ENCODE peak calls at places on chromosomes 1 and 21, in four cellular contexts. One of them, this sample, is unnamed.

GRCh38 chr1:64129708-64130107 is 73.7 kb upstream of the UBE2U start:
- DNase-seq in GM12878: no peak
- DNase-seq in K562: no peak
- DNase-seq in HepG2: no peak
- DNase-seq in this sample: no peak

GRCh38 chr1:46699670-46700069 is 19.2 kb downstream of the EFCAB14 start:
- DNase-seq in GM12878: no peak
- DNase-seq in K562: no peak
- DNase-seq in HepG2: no peak
- DNase-seq in this sample: no peak

GRCh38 chr1:112997781-112998180 is 41.8 kb upstream of the SLC16A1 start:
- DNase-seq in GM12878: no peak
- DNase-seq in K562: no peak
- DNase-seq in HepG2: no peak
- DNase-seq in this sample: no peak

GRCh38 chr1:25924454-25924853 is 18.2 kb upstream of the STMN1 start:
- DNase-seq in GM12878: no peak
- DNase-seq in K562: no peak
- DNase-seq in HepG2: no peak
- DNase-seq in this sample: no peak

GRCh38 chr1:225508538-225509375 is 80.9 kb upstream of the LBR start:
- DNase-seq in GM12878: no peak
- DNase-seq in K562: peak; percentile 30
- DNase-seq in HepG2: peak; percentile 89
- DNase-seq in this sample: no peak

GRCh38 chr21:42844411-42845113 is 34.8 kb downstream of the WDR4 start:
- DNase-seq in GM12878: no peak
- DNase-seq in K562: no peak
- DNase-seq in HepG2: no peak
- DNase-seq in this sample: peak; percentile 9

GRCh38 chr21:34811368-34811767 is 142.6 kb downstream of the CLIC6 start:
- DNase-seq in GM12878: no peak
- DNase-seq in K562: no peak
- DNase-seq in HepG2: no peak
- DNase-seq in this sample: no peak

GRCh38 chr1:152048641-152048970 is 11.8 kb upstream of the S100A11 start:
- DNase-seq in GM12878: no peak
- DNase-seq in K562: no peak
- DNase-seq in HepG2: no peak
- DNase-seq in this sample: no peak

GRCh38 chr1:212721388-212722247 is 22.0 kb upstream of the BATF3 start:
- DNase-seq in GM12878: no peak
- DNase-seq in K562: peak; percentile 64
- DNase-seq in HepG2: peak; percentile 92
- DNase-seq in this sample: no peak

GRCh38 chr1:185632659-185633428 is 101.3 kb upstream of the HMCN1 start:
- DNase-seq in GM12878: no peak
- DNase-seq in K562: no peak
- DNase-seq in HepG2: no peak
- DNase-seq in this sample: no peak

GRCh38 chr1:113459279-113459678 is 69.0 kb downstream of the MAGI3 start:
- DNase-seq in GM12878: no peak
- DNase-seq in K562: no peak
- DNase-seq in HepG2: no peak
- DNase-seq in this sample: no peak

GRCh38 chr1:111030590-111030989 is 66.9 kb upstream of the LRIF1 start:
- DNase-seq in GM12878: peak; percentile 45
- DNase-seq in K562: peak; percentile 83
- DNase-seq in HepG2: peak; percentile 65
- DNase-seq in this sample: peak; percentile 54

GRCh38 chr1:65429806-65430205 is 9.3 kb downstream of the LEPR start:
- DNase-seq in GM12878: no peak
- DNase-seq in K562: no peak
- DNase-seq in HepG2: no peak
- DNase-seq in this sample: no peak

GRCh38 chr1:39499668-39500067 is 8.2 kb downstream of the BMP8A start:
- DNase-seq in GM12878: no peak
- DNase-seq in K562: no peak
- DNase-seq in HepG2: peak; percentile 24
- DNase-seq in this sample: no peak

GRCh38 chr1:92503926-92504750 is 17.4 kb upstream of the GFI1 start:
- DNase-seq in GM12878: no peak
- DNase-seq in K562: no peak
- DNase-seq in HepG2: no peak
- DNase-seq in this sample: no peak

GRCh38 chr1:220680085-220680687 is 10.0 kb upstream of the C1orf115 start:
- DNase-seq in GM12878: no peak
- DNase-seq in K562: peak; percentile 53
- DNase-seq in HepG2: peak; percentile 42
- DNase-seq in this sample: no peak

GRCh38 chr21:36723371-36723881 is 24.5 kb downstream of the SIM2 start:
- DNase-seq in GM12878: no peak
- DNase-seq in K562: no peak
- DNase-seq in HepG2: no peak
- DNase-seq in this sample: no peak

GRCh38 chr1:226743259-226743658 is 4.2 kb upstream of the ITPKB start:
- DNase-seq in GM12878: no peak
- DNase-seq in K562: no peak
- DNase-seq in HepG2: no peak
- DNase-seq in this sample: no peak

GRCh38 chr1:95013948-95014574 is 58.7 kb downstream of the ALG14 start:
- DNase-seq in GM12878: no peak
- DNase-seq in K562: no peak
- DNase-seq in HepG2: peak; percentile 92
- DNase-seq in this sample: no peak

GRCh38 chr21:30354308-30355005 is 6.1 kb upstream of the KRTAP23-1 start:
- DNase-seq in GM12878: no peak
- DNase-seq in K562: no peak
- DNase-seq in HepG2: no peak
- DNase-seq in this sample: no peak

GRCh38 chr1:93437976-93438605 is 9.8 kb upstream of the FNBP1L start:
- DNase-seq in GM12878: no peak
- DNase-seq in K562: peak; percentile 52
- DNase-seq in HepG2: peak; percentile 49
- DNase-seq in this sample: no peak

GRCh38 chr1:52520149-52520548 is 32.7 kb downstream of the TUT4 start:
- DNase-seq in GM12878: no peak
- DNase-seq in K562: no peak
- DNase-seq in HepG2: no peak
- DNase-seq in this sample: no peak

GRCh38 chr1:5644281-5645134 is 347.7 kb downstream of the NPHP4 start:
- DNase-seq in GM12878: no peak
- DNase-seq in K562: no peak
- DNase-seq in HepG2: no peak
- DNase-seq in this sample: no peak

GRCh38 chr1:52153898-52154297 is 12.0 kb downstream of the ZFYVE9 start:
- DNase-seq in GM12878: no peak
- DNase-seq in K562: no peak
- DNase-seq in HepG2: no peak
- DNase-seq in this sample: no peak

GRCh38 chr1:178575611-178576331 is 62.9 kb downstream of the TEX35 start:
- DNase-seq in GM12878: peak; percentile 19
- DNase-seq in K562: no peak
- DNase-seq in HepG2: no peak
- DNase-seq in this sample: no peak

GRCh38 chr1:213297021-213297420 is 246.0 kb downstream of the RPS6KC1 start:
- DNase-seq in GM12878: no peak
- DNase-seq in K562: no peak
- DNase-seq in HepG2: no peak
- DNase-seq in this sample: no peak

GRCh38 chr1:227437495-227438008 is 119.3 kb upstream of the CDC42BPA start:
- DNase-seq in GM12878: no peak
- DNase-seq in K562: peak; percentile 81
- DNase-seq in HepG2: peak; percentile 25
- DNase-seq in this sample: no peak

GRCh38 chr1:231576804-231577718 is 48.6 kb downstream of the TSNAX start:
- DNase-seq in GM12878: no peak
- DNase-seq in K562: no peak
- DNase-seq in HepG2: peak; percentile 80
- DNase-seq in this sample: no peak

GRCh38 chr1:14740016-14740415 is 141.5 kb downstream of the KAZN start:
- DNase-seq in GM12878: no peak
- DNase-seq in K562: no peak
- DNase-seq in HepG2: no peak
- DNase-seq in this sample: no peak

GRCh38 chr1:161478985-161479384 is 26.3 kb upstream of the FCGR2A start:
- DNase-seq in GM12878: no peak
- DNase-seq in K562: no peak
- DNase-seq in HepG2: no peak
- DNase-seq in this sample: no peak

DNA sequence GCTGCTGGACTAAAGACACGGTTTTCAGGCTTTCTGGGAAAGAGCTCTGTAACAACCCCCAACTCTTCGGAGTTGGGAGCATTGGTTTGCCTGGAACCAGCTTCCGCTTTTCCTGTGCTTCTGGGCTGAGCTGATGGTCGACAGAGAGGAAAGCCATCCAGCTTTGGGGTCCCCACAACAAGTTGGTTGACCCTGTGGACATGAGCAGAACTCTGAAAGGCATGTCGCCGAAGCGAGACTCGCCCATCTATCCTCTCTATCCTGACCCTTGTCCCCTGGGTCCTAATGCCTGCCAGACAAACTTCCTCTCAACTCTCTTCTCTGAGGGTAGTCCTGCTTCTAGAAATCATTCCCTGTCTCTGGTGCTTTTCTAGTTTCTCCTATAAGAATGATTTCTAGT is 31.9 kb upstream of the FCGR2A start:
- DNase-seq in GM12878: no peak
- DNase-seq in K562: peak; percentile 48
- DNase-seq in HepG2: peak; percentile 27
- DNase-seq in this sample: peak; percentile 38
- TF ChIP-seq TCF7 in GM12878: no peak
- TF ChIP-seq TCF7 in K562: no peak
- TF ChIP-seq TCF7 in HepG2: no peak
- TF ChIP-seq TCF7 in this sample: no peak

DNA sequence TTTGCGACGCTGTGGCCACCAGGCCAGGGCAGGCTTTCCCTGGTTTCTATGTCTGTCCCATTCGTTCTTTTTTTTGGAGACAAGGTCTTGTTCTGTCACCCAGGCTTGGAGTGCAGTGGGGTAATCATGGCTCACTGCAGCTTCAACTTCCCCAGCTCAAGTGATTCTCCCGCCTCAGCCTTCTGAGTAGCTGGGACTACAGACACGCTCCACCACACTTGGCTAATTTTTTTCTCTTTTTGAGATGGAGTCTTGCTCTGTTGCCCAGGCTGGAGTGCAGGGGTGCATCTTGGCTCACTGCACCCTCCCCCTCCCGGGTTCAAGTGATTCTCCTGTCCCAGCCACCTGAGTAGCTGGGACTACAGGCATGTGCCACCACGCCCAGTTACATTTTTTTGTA is 43.4 kb upstream of the WNT4 start:
- DNase-seq in GM12878: no peak
- DNase-seq in K562: no peak
- DNase-seq in HepG2: no peak
- DNase-seq in this sample: no peak
- TF ChIP-seq CREM in GM12878: no peak
- TF ChIP-seq CREM in K562: no peak
- TF ChIP-seq CREM in HepG2: no peak
- TF ChIP-seq CREM in this sample: no peak

GRCh38 chr1:56551691-56552090 is 27.7 kb downstream of the PLPP3 start:
- DNase-seq in GM12878: no peak
- DNase-seq in K562: no peak
- DNase-seq in HepG2: no peak
- DNase-seq in this sample: no peak
- TF ChIP-seq NR2C2 in GM12878: no peak
- TF ChIP-seq NR2C2 in K562: no peak
- TF ChIP-seq NR2C2 in HepG2: no peak
- TF ChIP-seq NR2C2 in this sample: no peak

DNA sequence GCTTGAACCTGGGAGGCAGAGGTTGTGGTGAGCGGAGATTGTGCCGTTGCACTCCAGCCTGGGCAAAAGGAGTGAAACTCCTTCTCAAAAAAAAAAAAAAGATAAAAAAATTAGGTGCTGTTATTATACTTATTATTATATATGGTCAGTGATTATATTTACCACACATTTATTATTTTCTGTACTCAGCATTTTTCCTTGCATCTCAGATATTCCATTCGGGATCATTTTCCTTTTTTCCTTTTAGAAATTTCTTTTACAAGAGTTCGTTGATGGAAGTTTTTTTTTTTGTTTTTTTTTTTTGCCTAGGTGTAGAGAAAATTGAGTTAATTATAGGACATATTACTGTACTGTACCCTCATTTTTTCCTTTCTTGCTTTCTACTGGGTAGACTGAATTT is 13.5 kb downstream of the CCDC30 start:
- DNase-seq in GM12878: no peak
- DNase-seq in K562: no peak
- DNase-seq in HepG2: no peak
- DNase-seq in this sample: no peak
- TF ChIP-seq TCF7 in GM12878: no peak
- TF ChIP-seq TCF7 in K562: no peak
- TF ChIP-seq TCF7 in HepG2: no peak
- TF ChIP-seq TCF7 in this sample: no peak